ENCODE peak calls at places on chromosomes 5 and 9, in nine cellular contexts. I, W, O, B, R, S, V, E and D are unnamed samples.

GRCh38 chr9:378263-378662 is 163.6 kb downstream of the DOCK8 start:
- DNase-seq in V (no peak), B (no peak), I (no peak), O (no peak), R (no peak), S (no peak), E (no peak), W (no peak), D (no peak)

GRCh38 chr5:113246371-113246870 is 188.4 kb downstream of the TSSK1B start:
- DNase-seq in E (no peak), W (no peak), S (no peak), V (no peak), R (no peak), B (peak; percentile 95), I (no peak), O (no peak), D (no peak)

GRCh38 chr9:15018238-15018637 is 108.0 kb upstream of the FREM1 start:
- DNase-seq in I (no peak), R (no peak), W (no peak), O (no peak), E (no peak), B (no peak), S (no peak), V (no peak), D (no peak)

GRCh38 chr9:121998513-121999049 is 94.5 kb downstream of the TTLL11 start:
- DNase-seq in W (no peak), O (no peak), E (no peak), V (no peak), R (no peak), S (no peak), B (no peak), I (no peak), D (no peak)

GRCh38 chr9:92961627-92962302 is 14.4 kb downstream of the FGD3 start:
- DNase-seq in V (no peak), B (no peak), E (no peak), I (no peak), R (no peak), S (no peak), O (no peak), W (no peak), D (no peak)

GRCh38 chr5:141637693-141638419 is 1.1 kb downstream of the RELL2 start:
- DNase-seq in I (no peak), W (peak; percentile 84), E (no peak), V (no peak), R (peak; percentile 65), O (no peak), B (peak; percentile 57), S (no peak), D (no peak)

GRCh38 chr5:100758306-100758705 is 144.8 kb downstream of the ST8SIA4 start:
- DNase-seq in B (no peak), V (no peak), E (no peak), I (no peak), S (no peak), W (no peak), O (no peak), R (no peak), D (peak; percentile 9)

GRCh38 chr9:77954619-77955018 is 77.0 kb downstream of the GNAQ start:
- DNase-seq in W (no peak), E (no peak), I (no peak), S (no peak), R (no peak), B (no peak), O (no peak), V (no peak), D (no peak)

GRCh38 chr5:41869150-41869738 is 981 bp downstream of the OXCT1 start:
- DNase-seq in B (peak; percentile 29), E (no peak), I (no peak), O (no peak), R (peak; percentile 77), V (no peak), S (no peak), W (peak; percentile 3), D (peak; percentile 13)

GRCh38 chr9:108562176-108562575 is 293.6 kb downstream of the ACTL7B start:
- DNase-seq in B (no peak), R (no peak), O (no peak), V (no peak), I (no peak), W (no peak), S (no peak), E (no peak), D (no peak)

GRCh38 chr9:113853333-113853732 is 22.8 kb upstream of the ZNF618 start:
- DNase-seq in O (no peak), I (no peak), E (no peak), V (no peak), S (no peak), R (no peak), B (no peak), W (no peak), D (no peak)

GRCh38 chr5:73859696-73860095 is 233.7 kb downstream of the ARHGEF28 start:
- DNase-seq in B (no peak), V (no peak), O (no peak), W (no peak), S (no peak), R (no peak), E (no peak), I (no peak), D (no peak)

GRCh38 chr5:136559651-136560050 is 194.3 kb upstream of the TRPC7 start:
- DNase-seq in O (no peak), R (no peak), I (no peak), V (no peak), E (no peak), W (no peak), B (no peak), S (no peak), D (no peak)

GRCh38 chr9:107043886-107044285 is 180.9 kb downstream of the ZNF462 start:
- DNase-seq in O (no peak), V (no peak), W (no peak), I (no peak), E (no peak), B (no peak), S (no peak), R (no peak), D (no peak)

GRCh38 chr5:152505442-152506042 is 100.5 kb upstream of the NMUR2 start:
- DNase-seq in B (peak; percentile 58), O (no peak), E (no peak), I (no peak), S (peak; percentile 21), V (peak; percentile 30), W (peak; percentile 56), R (peak; percentile 13), D (peak; percentile 24)

GRCh38 chr9:16653491-16654407 is 216.7 kb downstream of the BNC2 start:
- DNase-seq in O (no peak), V (no peak), E (no peak), R (peak; percentile 26), I (no peak), W (no peak), B (peak; percentile 33), S (no peak), D (no peak)

DNA sequence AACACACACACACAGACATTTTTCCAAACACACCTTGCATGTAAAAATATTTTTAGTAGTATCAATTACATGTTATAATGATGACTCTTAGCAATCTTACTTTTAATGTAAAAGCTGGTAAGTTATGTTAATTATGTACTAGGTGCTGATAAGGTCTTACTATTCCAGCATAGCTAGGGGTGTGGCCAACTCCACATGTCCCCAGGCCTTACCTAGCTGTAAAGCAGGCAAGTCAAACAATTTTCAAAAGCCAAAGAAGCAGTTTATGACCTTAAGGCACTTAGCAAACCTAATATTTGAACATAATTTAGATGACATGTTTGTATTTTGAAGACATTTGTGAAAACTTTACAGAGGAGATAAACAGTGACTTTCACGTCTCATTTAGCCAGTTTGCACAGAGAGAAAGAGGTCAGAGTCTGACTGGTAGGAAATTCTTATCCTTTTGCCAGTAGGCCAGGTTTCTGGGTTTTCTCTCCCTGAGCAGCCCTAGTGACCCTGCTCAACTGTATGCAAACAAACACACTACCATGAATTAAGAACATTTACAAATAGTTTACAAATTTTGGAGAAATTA is 26.5 kb upstream of the GPX3 start:
- DNase-seq in O (no peak), S (no peak), I (no peak), W (no peak), E (no peak), R (no peak), B (no peak), V (no peak), D (no peak)
- TF ChIP-seq CTCF in O (no peak), S (no peak), I (no peak), W (no peak), E (no peak), R (no peak), B (no peak), V (no peak), D (no peak)

GRCh38 chr5:149429839-149430721 is 51.0 kb upstream of the IL17B start:
- DNase-seq in W (no peak), E (no peak), B (peak; percentile 65), V (no peak), S (no peak), O (no peak), I (no peak), R (peak; percentile 58), D (no peak)
- TF ChIP-seq CTCF in W (no peak), E (peak; percentile 28), B (peak; percentile 26), V (peak; percentile 39), S (no peak), O (peak; percentile 24), I (no peak), R (peak; percentile 6), D (peak; percentile 40)

DNA sequence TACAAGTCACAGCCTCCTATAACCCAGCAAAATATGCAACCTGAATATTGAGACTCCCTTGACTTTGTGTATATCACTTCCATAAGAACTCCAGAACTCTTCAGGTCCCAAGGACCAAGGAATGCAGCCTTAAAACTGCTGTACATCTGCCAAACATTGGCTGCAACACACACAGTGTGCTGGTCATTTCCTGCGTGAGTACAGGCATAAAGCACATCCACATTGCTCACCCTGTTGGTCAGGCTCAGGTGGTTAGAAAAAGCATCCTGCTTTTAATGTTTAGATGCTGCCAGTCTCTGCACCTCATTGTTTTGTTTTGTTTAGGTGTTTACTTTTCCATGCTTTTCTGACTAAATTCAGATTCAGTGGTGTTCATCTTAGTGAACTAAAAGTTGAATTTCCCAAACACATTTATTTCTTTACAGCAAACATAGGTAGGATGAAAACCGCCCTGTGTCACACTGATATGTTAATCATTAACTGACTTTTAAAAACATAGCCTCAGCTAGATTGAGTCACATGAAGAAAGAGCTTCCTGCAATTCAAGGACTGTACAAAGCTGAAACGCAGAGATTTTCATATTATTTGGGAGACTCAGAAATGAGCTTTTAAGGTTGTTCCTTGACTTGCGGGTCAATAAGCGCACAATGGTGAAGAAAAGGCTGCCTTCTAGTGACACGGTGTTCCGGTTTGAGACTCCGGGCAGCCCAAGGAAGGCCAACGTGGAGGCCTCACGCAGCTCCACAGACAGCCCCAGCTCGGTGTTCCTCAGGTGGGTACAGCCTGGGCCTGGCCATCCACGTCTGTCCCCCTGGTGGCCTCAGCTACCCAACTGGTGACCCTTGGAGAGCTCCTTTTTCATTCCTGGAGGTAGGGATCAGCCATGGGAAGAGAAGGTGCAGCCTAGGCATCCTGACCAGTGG is 52.2 kb upstream of the GRAMD2B start:
- DNase-seq in W (no peak), R (no peak), B (peak; percentile 68), V (no peak), S (no peak), E (no peak), O (no peak), I (no peak), D (peak; percentile 66)
- TF ChIP-seq CTCF in W (no peak), R (no peak), B (no peak), V (no peak), S (no peak), E (no peak), O (no peak), I (no peak), D (no peak)

DNA sequence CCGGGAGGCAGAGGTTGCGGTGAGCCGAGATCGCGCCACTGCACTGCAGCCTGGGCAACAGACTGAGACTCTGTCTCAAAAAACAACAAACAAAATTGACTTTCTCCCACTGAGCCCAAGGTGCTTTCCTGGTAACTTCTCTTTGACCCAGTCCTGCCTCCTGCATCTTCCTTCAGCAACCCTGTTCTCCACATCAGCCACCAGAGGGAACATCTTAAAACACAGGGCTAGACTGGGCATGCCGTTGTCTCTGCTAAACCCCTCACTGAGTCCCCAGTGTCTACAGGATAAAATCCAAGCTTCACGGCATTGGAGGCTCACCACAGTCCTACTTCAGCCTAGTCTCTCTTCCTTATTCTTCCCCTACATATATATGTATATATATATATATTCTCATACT is 39.8 kb upstream of the KCNMB1 start:
- DNase-seq in W (no peak), R (no peak), E (no peak), B (peak; percentile 13), S (no peak), O (no peak), I (no peak), V (no peak), D (no peak)
- TF ChIP-seq CTCF in W (no peak), R (no peak), E (no peak), B (peak; percentile 33), S (peak; percentile 7), O (peak; percentile 40), I (no peak), V (peak; percentile 19), D (peak; percentile 51)